ENCODE peak calls at places on chromosome 14, in eight cellular contexts. W is kidney, O is heart left ventricle, Z is breast epithelium, C is PC-3, R is A673, L is uterus, U is transverse colon. P is an unnamed sample.
A peak's percentile ranks its signal among the peaks of the same experiment; 100 is the strongest.

GRCh38 chr14:74867673-74868072 is 8.3 kb downstream of the PROX2 start:
- DNase-seq in W (no peak), O (no peak), Z (peak; percentile 48), C (no peak), R (no peak), L (no peak), U (no peak), P (no peak)

GRCh38 chr14:39212034-39212433 is 21.7 kb upstream of the MIA2 start:
- DNase-seq in W (no peak), O (no peak), Z (no peak), C (peak; percentile 51), R (no peak), L (no peak), U (no peak), P (no peak)

GRCh38 chr14:93430319-93430801 is 379 bp upstream of the UNC79 start:
- DNase-seq in W (no peak), O (no peak), Z (no peak), C (no peak), R (peak; percentile 26), L (no peak), U (no peak), P (no peak)

GRCh38 chr14:81298122-81298521 is 77.4 kb upstream of the GTF2A1 start:
- DNase-seq in W (no peak), O (no peak), Z (no peak), C (no peak), R (no peak), L (no peak), U (no peak), P (no peak)

GRCh38 chr14:96268426-96269358 is 12.7 kb downstream of the BDKRB1 start:
- DNase-seq in W (peak; percentile 85), O (peak; percentile 50), Z (no peak), C (peak; percentile 81), R (peak; percentile 55), L (peak; percentile 87), U (peak; percentile 58), P (peak; percentile 65)

GRCh38 chr14:74620497-74620921 is 8.5 kb upstream of the LTBP2 start:
- DNase-seq in W (no peak), O (peak; percentile 23), Z (no peak), C (peak; percentile 93), R (no peak), L (no peak), U (no peak), P (no peak)

GRCh38 chr14:32019271-32019670 is 57.8 kb upstream of the ARHGAP5 start:
- DNase-seq in W (no peak), O (no peak), Z (no peak), C (no peak), R (no peak), L (no peak), U (no peak), P (no peak)

GRCh38 chr14:53306267-53306721 is 153.2 kb upstream of the DDHD1 start:
- DNase-seq in W (no peak), O (peak; percentile 52), Z (peak; percentile 29), C (peak; percentile 69), R (peak; percentile 61), L (peak; percentile 84), U (peak; percentile 22), P (peak; percentile 62)

GRCh38 chr14:59309291-59309900 is 120.9 kb downstream of the DAAM1 start:
- DNase-seq in W (no peak), O (no peak), Z (no peak), C (no peak), R (no peak), L (no peak), U (no peak), P (no peak)

GRCh38 chr14:58280954-58281787 is 17.2 kb upstream of the ARID4A start:
- DNase-seq in W (no peak), O (peak; percentile 64), Z (no peak), C (peak; percentile 49), R (peak; percentile 89), L (peak; percentile 54), U (peak; percentile 44), P (no peak)

GRCh38 chr14:29754134-29754533 is 173.5 kb downstream of the PRKD1 start:
- DNase-seq in W (no peak), O (no peak), Z (no peak), C (no peak), R (no peak), L (no peak), U (no peak), P (no peak)

GRCh38 chr14:71336488-71337192 is 429.4 kb downstream of the PCNX1 start:
- DNase-seq in W (no peak), O (no peak), Z (no peak), C (no peak), R (no peak), L (no peak), U (no peak), P (no peak)

GRCh38 chr14:28101992-28102391 is 664.6 kb upstream of the FOXG1 start:
- DNase-seq in W (no peak), O (no peak), Z (no peak), C (no peak), R (no peak), L (no peak), U (no peak), P (no peak)

GRCh38 chr14:100535287-100536131 is 51.7 kb downstream of the BEGAIN start:
- DNase-seq in W (peak; percentile 30), O (peak; percentile 10), Z (peak; percentile 16), C (no peak), R (no peak), L (peak; percentile 12), U (peak; percentile 4), P (no peak)

GRCh38 chr14:60732840-60733483 is 1.6 kb upstream of the MNAT1 start:
- DNase-seq in W (no peak), O (no peak), Z (no peak), C (peak; percentile 26), R (no peak), L (no peak), U (no peak), P (no peak)

GRCh38 chr14:60736494-60736893 is 1.9 kb downstream of the MNAT1 start:
- DNase-seq in W (no peak), O (no peak), Z (no peak), C (peak; percentile 92), R (peak; percentile 41), L (no peak), U (no peak), P (no peak)

GRCh38 chr14:60738843-60739508 is 4.4 kb downstream of the MNAT1 start:
- DNase-seq in W (no peak), O (no peak), Z (no peak), C (no peak), R (no peak), L (no peak), U (no peak), P (no peak)

GRCh38 chr14:60734465-60735242 is at the start of gene MNAT1:
- DNase-seq in W (peak; percentile 92), O (peak; percentile 71), Z (peak; percentile 51), C (peak; percentile 95), R (peak; percentile 91), L (peak; percentile 59), U (peak; percentile 71), P (peak; percentile 76)
- TF ChIP-seq CTCF in W (peak; percentile 2), O (no peak), Z (no peak), C (no peak), R (no peak), L (peak; percentile 18), U (no peak), P (no peak)

GRCh38 chr14:91227183-91227628 is 17.3 kb downstream of the GPR68 start:
- DNase-seq in W (no peak), O (no peak), Z (no peak), C (no peak), R (no peak), L (no peak), U (no peak), P (no peak)
- H3K4me1 ChIP-seq in W (peaks cover 2% of the 10 kb centered on the region), O (peaks cover 12% of the 10 kb centered on the region), Z (no peaks in the 10 kb centered on the region), C (peaks cover 51% of the 10 kb centered on the region), R (no peaks in the 10 kb centered on the region), L (no peaks in the 10 kb centered on the region), U (peaks cover 5% of the 10 kb centered on the region), P (no peaks in the 10 kb centered on the region)

DNA sequence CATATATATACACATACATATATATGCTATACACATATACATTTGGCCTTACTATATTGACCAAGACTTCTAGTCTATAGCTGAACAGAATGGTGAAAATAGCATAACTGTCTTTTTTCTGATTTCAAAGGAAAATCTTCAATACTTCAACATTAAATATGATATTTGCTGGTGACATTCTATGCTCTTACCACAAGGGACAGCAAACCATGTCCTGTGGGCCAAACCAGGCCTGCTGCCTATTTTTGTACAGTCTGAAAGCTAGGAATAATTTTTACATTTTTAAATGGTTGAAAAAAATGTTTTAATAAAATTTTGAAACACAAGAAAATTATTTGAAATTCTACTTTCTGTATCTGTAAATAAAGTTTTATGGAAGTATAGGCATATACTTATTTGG is 63.6 kb downstream of the EML5 start:
- DNase-seq in W (no peak), O (no peak), Z (no peak), C (peak; percentile 37), R (no peak), L (no peak), U (no peak), P (no peak)
- TF ChIP-seq CTCF in W (no peak), O (no peak), Z (no peak), C (peak; percentile 62), R (peak; percentile 28), L (no peak), U (peak; percentile 11), P (no peak)

GRCh38 chr14:54435500-54435981 is 5.6 kb downstream of the CNIH1 start:
- DNase-seq in W (no peak), O (no peak), Z (no peak), C (peak; percentile 96), R (peak; percentile 14), L (no peak), U (no peak), P (no peak)
- H3K4me1 ChIP-seq in W (peaks cover 4% of the 10 kb centered on the region), O (peaks cover 11% of the 10 kb centered on the region), Z (no peaks in the 10 kb centered on the region), C (peaks cover 60% of the 10 kb centered on the region), R (peaks cover 49% of the 10 kb centered on the region), L (no peaks in the 10 kb centered on the region), U (peaks cover 22% of the 10 kb centered on the region), P (peaks cover 24% of the 10 kb centered on the region)

P was measured in psoas muscle.